ENCODE peak calls at places on chromosomes 12 and 14, in ten cellular contexts. T, P, S, B, G, M, X, W, Z and A are unnamed samples.
A peak's percentile ranks its signal among the peaks of the same experiment; 100 is the strongest.

GRCh38 chr14:89408907-89409675 is 7.9 kb downstream of the FOXN3 start:
- DNase-seq in W (peak; percentile 50), P (no peak), T (no peak), G (no peak), Z (no peak), S (no peak), X (no peak), B (no peak), M (no peak), A (no peak)

GRCh38 chr14:99538733-99539132 is 57.5 kb downstream of the CCNK start:
- DNase-seq in X (no peak), M (no peak), B (no peak), W (no peak), Z (no peak), T (no peak), S (no peak), G (no peak), P (no peak), A (no peak)

GRCh38 chr12:57006809-57007475 is 596 bp upstream of the ZBTB39 start:
- DNase-seq in M (no peak), G (no peak), W (no peak), Z (no peak), S (no peak), X (no peak), P (no peak), T (no peak), B (no peak), A (no peak)

GRCh38 chr14:73829526-73830431 is 21.9 kb upstream of the PTGR2 start:
- DNase-seq in S (no peak), W (peak; percentile 100), M (no peak), T (no peak), X (no peak), B (no peak), P (no peak), Z (no peak), G (no peak), A (peak; percentile 56)

GRCh38 chr12:53221203-53222076 is 10.6 kb downstream of the RARG start:
- DNase-seq in B (peak; percentile 36), T (peak; percentile 85), S (peak; percentile 82), M (peak; percentile 96), P (no peak), G (peak; percentile 84), X (peak; percentile 77), Z (peak; percentile 69), W (no peak), A (peak; percentile 93)

GRCh38 chr12:2410490-2410889 is 357.7 kb downstream of the CACNA1C start:
- DNase-seq in P (no peak), Z (no peak), G (no peak), X (no peak), S (no peak), B (no peak), M (no peak), W (no peak), T (no peak), A (no peak)

GRCh38 chr14:36524874-36525745 is 5.1 kb upstream of the NKX2-1 start:
- DNase-seq in S (no peak), B (no peak), Z (peak; percentile 87), G (peak; percentile 79), P (no peak), X (peak; percentile 31), T (peak; percentile 87), W (peak; percentile 9), M (peak; percentile 93), A (peak; percentile 71)

GRCh38 chr14:81323094-81323493 is 77.0 kb downstream of the STON2 start:
- DNase-seq in P (no peak), M (no peak), W (no peak), Z (no peak), T (no peak), S (no peak), G (no peak), B (no peak), X (peak; percentile 30), A (no peak)

GRCh38 chr14:22882529-22883190 is 362 bp upstream of the REM2 start:
- DNase-seq in G (no peak), B (peak; percentile 20), X (peak; percentile 47), T (peak; percentile 97), M (no peak), Z (peak; percentile 24), W (peak; percentile 51), P (no peak), S (no peak), A (peak; percentile 90)

GRCh38 chr14:50667491-50668007 is 557 bp downstream of the SAV1 start:
- DNase-seq in S (no peak), Z (no peak), G (no peak), B (no peak), P (no peak), T (peak; percentile 83), W (no peak), M (no peak), X (peak; percentile 42), A (peak; percentile 53)

GRCh38 chr14:101549154-101549553 is 12.1 kb upstream of the DIO3 start:
- DNase-seq in X (no peak), P (no peak), G (no peak), W (no peak), B (no peak), M (peak; percentile 63), S (no peak), Z (no peak), T (no peak), A (no peak)

GRCh38 chr14:61925043-61925442 is 162.8 kb downstream of the SNAPC1 start:
- DNase-seq in W (peak; percentile 93), Z (peak; percentile 17), T (peak; percentile 42), G (no peak), X (peak; percentile 57), M (no peak), B (no peak), P (no peak), S (no peak), A (no peak)